ENCODE peak calls at places on chromosomes 5 and 9, in seven cellular contexts. D, B, V, E, U, W and Y are unnamed samples.

GRCh38 chr9:101601904-101602765 is 7.4 kb upstream of the PPP3R2 start:
- DNase-seq in D (peak; percentile 60), B (no peak), V (peak; percentile 24), E (peak; percentile 36), U (no peak), W (peak; percentile 42), Y (peak; percentile 80)

GRCh38 chr9:128141604-128142003 is 7.6 kb upstream of the LCN2 start:
- DNase-seq in D (no peak), B (no peak), V (no peak), E (no peak), U (no peak), W (no peak), Y (no peak)

GRCh38 chr5:132263548-132264261 is 6.2 kb downstream of the PDLIM4 start:
- DNase-seq in D (peak; percentile 77), B (no peak), V (peak; percentile 94), E (no peak), U (no peak), W (peak; percentile 69), Y (peak; percentile 73)

GRCh38 chr5:95822038-95822407 is 503 bp downstream of the GLRX start:
- DNase-seq in D (peak; percentile 73), B (peak; percentile 67), V (peak; percentile 73), E (no peak), U (peak; percentile 78), W (peak; percentile 78), Y (peak; percentile 82)

GRCh38 chr9:4640027-4640426 is 22.1 kb upstream of the PLPP6 start:
- DNase-seq in D (peak; percentile 39), B (no peak), V (no peak), E (peak; percentile 68), U (no peak), W (peak; percentile 14), Y (peak; percentile 66)

GRCh38 chr5:90406466-90406865 is 3.1 kb downstream of the CETN3 start:
- DNase-seq in D (no peak), B (no peak), V (no peak), E (no peak), U (no peak), W (no peak), Y (peak; percentile 5)

GRCh38 chr9:26058111-26058895 is 380.1 kb upstream of the TUSC1 start:
- DNase-seq in D (no peak), B (no peak), V (no peak), E (no peak), U (no peak), W (no peak), Y (peak; percentile 25)

GRCh38 chr9:127188396-127188795 is 66.0 kb upstream of the ANGPTL2 start:
- DNase-seq in D (no peak), B (no peak), V (no peak), E (no peak), U (no peak), W (no peak), Y (no peak)

GRCh38 chr5:168987540-168988300 is 313.2 kb downstream of the SLIT3 start:
- DNase-seq in D (peak; percentile 77), B (peak; percentile 68), V (peak; percentile 74), E (peak; percentile 16), U (peak; percentile 70), W (peak; percentile 56), Y (peak; percentile 93)

GRCh38 chr9:129866373-129867137 is 31.3 kb downstream of the USP20 start:
- DNase-seq in D (no peak), B (no peak), V (no peak), E (peak; percentile 68), U (no peak), W (no peak), Y (no peak)

GRCh38 chr9:114852050-114852594 is 46.3 kb upstream of the TNFSF15 start:
- DNase-seq in D (peak; percentile 92), B (no peak), V (no peak), E (no peak), U (no peak), W (no peak), Y (peak; percentile 95)

GRCh38 chr5:112995764-112996618 is 19.4 kb downstream of the DCP2 start:
- DNase-seq in D (peak; percentile 80), B (peak; percentile 56), V (peak; percentile 65), E (peak; percentile 71), U (no peak), W (peak; percentile 58), Y (peak; percentile 91)

GRCh38 chr9:122248448-122248865 is 16.2 kb downstream of the RBM18 start:
- DNase-seq in D (no peak), B (no peak), V (no peak), E (no peak), U (no peak), W (no peak), Y (no peak)

GRCh38 chr9:25003686-25004085 is 458.0 kb upstream of the IZUMO3 start:
- DNase-seq in D (no peak), B (no peak), V (no peak), E (no peak), U (peak; percentile 39), W (no peak), Y (no peak)

GRCh38 chr9:133683494-133684460 is 47.6 kb downstream of the DBH start:
- DNase-seq in D (peak; percentile 56), B (peak; percentile 73), V (no peak), E (peak; percentile 72), U (peak; percentile 89), W (no peak), Y (no peak)

GRCh38 chr9:120532475-120532874 is 47.5 kb downstream of the CDK5RAP2 start:
- DNase-seq in D (peak; percentile 62), B (no peak), V (peak; percentile 53), E (no peak), U (no peak), W (no peak), Y (peak; percentile 80)

GRCh38 chr9:34585946-34586705 is 3.4 kb downstream of the CNTFR start:
- DNase-seq in D (no peak), B (no peak), V (no peak), E (no peak), U (no peak), W (no peak), Y (no peak)

GRCh38 chr9:38182321-38182720 is 113.3 kb upstream of the SHB start:
- DNase-seq in D (no peak), B (no peak), V (no peak), E (no peak), U (no peak), W (no peak), Y (no peak)

GRCh38 chr5:163165277-163165676 is 272.1 kb upstream of the CCNG1 start:
- DNase-seq in D (no peak), B (no peak), V (no peak), E (no peak), U (no peak), W (no peak), Y (no peak)

GRCh38 chr5:10064546-10065215 is 185.0 kb downstream of the ATPSCKMT start:
- DNase-seq in D (no peak), B (no peak), V (peak; percentile 11), E (no peak), U (no peak), W (no peak), Y (no peak)

GRCh38 chr5:6759401-6759800 is 46.2 kb downstream of the TENT4A start:
- DNase-seq in D (no peak), B (no peak), V (no peak), E (no peak), U (no peak), W (peak; percentile 60), Y (no peak)

GRCh38 chr5:74543162-74543995 is 97.1 kb downstream of the ENC1 start:
- DNase-seq in D (peak; percentile 86), B (no peak), V (peak; percentile 13), E (no peak), U (no peak), W (no peak), Y (peak; percentile 75)

GRCh38 chr5:64746446-64746845 is 22.0 kb downstream of the SREK1IP1 start:
- DNase-seq in D (no peak), B (no peak), V (no peak), E (no peak), U (no peak), W (no peak), Y (no peak)

GRCh38 chr9:136252846-136253245 is 7.2 kb upstream of the QSOX2 start:
- DNase-seq in D (no peak), B (peak; percentile 8), V (no peak), E (no peak), U (no peak), W (no peak), Y (no peak)

GRCh38 chr5:135129307-135129706 is 95.3 kb upstream of the PITX1 start:
- DNase-seq in D (no peak), B (no peak), V (no peak), E (no peak), U (no peak), W (no peak), Y (no peak)

GRCh38 chr5:55540024-55540423 is 5.3 kb upstream of the PLPP1 start:
- DNase-seq in D (no peak), B (no peak), V (no peak), E (no peak), U (no peak), W (no peak), Y (peak; percentile 54)

GRCh38 chr9:12923472-12924009 is 148.7 kb downstream of the LURAP1L start:
- DNase-seq in D (peak; percentile 97), B (no peak), V (peak; percentile 20), E (no peak), U (no peak), W (no peak), Y (peak; percentile 97)

DNA sequence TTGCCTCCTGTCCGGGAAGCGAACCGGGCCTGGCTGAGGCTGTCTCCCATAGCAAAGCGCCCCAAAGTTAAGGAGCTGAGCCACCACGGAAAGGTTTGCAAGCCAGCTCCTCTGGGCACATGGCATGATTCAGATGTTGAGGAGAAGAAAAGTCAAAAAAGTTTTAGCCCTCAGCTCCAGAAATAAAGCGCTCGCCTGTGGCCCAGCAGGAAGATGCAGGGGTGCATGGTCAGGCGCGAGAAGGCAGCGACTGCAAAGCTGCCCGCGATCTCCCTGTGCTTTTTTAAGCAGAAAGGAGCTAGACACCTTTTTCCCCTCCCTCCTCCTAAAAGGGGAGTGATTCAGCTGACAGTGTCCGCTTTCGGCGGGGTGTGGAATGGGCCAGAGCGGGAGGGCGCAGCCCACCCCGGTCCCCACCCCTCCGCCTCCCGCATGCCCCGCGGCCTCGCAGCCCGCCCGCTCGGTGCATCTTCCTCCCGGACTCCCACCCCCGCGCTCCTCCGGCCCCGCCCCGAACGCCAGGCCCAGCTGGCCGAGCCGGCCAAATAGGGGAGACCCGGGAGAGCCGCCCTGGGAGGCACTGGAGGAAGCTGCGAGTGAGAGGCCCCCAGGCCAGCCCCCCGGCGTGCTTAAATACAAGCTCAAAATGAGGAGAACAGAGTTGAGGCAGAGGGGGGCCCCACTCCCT is at the start of gene ADAMTS12:
- DNase-seq in D (peak; percentile 78), B (peak; percentile 70), V (peak; percentile 69), E (no peak), U (peak; percentile 81), W (no peak), Y (peak; percentile 84)
- H3K4me3 ChIP-seq in D (peak within 1 kb of the TSS; percentile 64), B (peak within 1 kb of the TSS; percentile 57), V (peak within 1 kb of the TSS; percentile 44), E (no peak within 1 kb of the TSS), U (peak within 1 kb of the TSS; percentile 7), W (no peak within 1 kb of the TSS), Y (peak within 1 kb of the TSS; percentile 89)

GRCh38 chr9:81979196-81979595 is 9.4 kb upstream of the SPATA31D1 start:
- DNase-seq in D (no peak), B (no peak), V (no peak), E (no peak), U (no peak), W (no peak), Y (no peak)
- H3K4me3 ChIP-seq in D (no peak overlapping the region), B (no peak overlapping the region), V (no peak overlapping the region), E (no peak overlapping the region), U (no peak overlapping the region), W (no peak overlapping the region), Y (no peak overlapping the region)

GRCh38 chr5:152631217-152631616 is 226.1 kb upstream of the NMUR2 start:
- DNase-seq in D (no peak), B (no peak), V (no peak), E (no peak), U (no peak), W (no peak), Y (no peak)
- H3K4me3 ChIP-seq in D (no peak overlapping the region), B (no peak overlapping the region), V (no peak overlapping the region), E (no peak overlapping the region), U (no peak overlapping the region), W (no peak overlapping the region), Y (no peak overlapping the region)

GRCh38 chr5:85000671-85001070 is 616.0 kb upstream of the EDIL3 start:
- DNase-seq in D (peak; percentile 1), B (no peak), V (no peak), E (no peak), U (no peak), W (no peak), Y (peak; percentile 61)
- H3K4me3 ChIP-seq in D (no peak overlapping the region), B (no peak overlapping the region), V (no peak overlapping the region), E (no peak overlapping the region), U (no peak overlapping the region), W (no peak overlapping the region), Y (no peak overlapping the region)